ENCODE peak calls at places on chromosomes 3 and 15, in eight cellular contexts. P is thoracic aorta, K is upper lobe of right lung, Y is omental fat pad, I is activated B cell treated with CpG ODN at 0.5 μM for 24 hours, Z is AG04450, L is glutamatergic neuron, D is right atrium auricular region. M is an unnamed sample.

GRCh38 chr3:8278448-8278847 is 223.2 kb upstream of the LMCD1 start:
- DNase-seq in P (no peak), K (no peak), Y (no peak), I (no peak), Z (no peak), L (no peak), D (no peak), M (no peak)

GRCh38 chr3:119831941-119832371 is 50.1 kb downstream of the NR1I2 start:
- DNase-seq in P (no peak), K (no peak), Y (no peak), I (no peak), Z (peak), L (no peak), D (no peak), M (no peak)

GRCh38 chr3:160793853-160794252 is 37.8 kb downstream of the PPM1L start:
- DNase-seq in P (no peak), K (no peak), Y (no peak), I (no peak), Z (no peak), L (no peak), D (no peak), M (no peak)

GRCh38 chr3:46466871-46467403 is 2.2 kb upstream of the LTF start:
- DNase-seq in P (no peak), K (no peak), Y (no peak), I (no peak), Z (no peak), L (no peak), D (peak), M (no peak)

GRCh38 chr15:90414408-90415028 is 26.5 kb downstream of the IQGAP1 start:
- DNase-seq in P (no peak), K (no peak), Y (no peak), I (no peak), Z (no peak), L (no peak), D (no peak), M (no peak)

GRCh38 chr3:155233213-155233612 is 60.3 kb downstream of the STRIT1 start:
- DNase-seq in P (peak), K (no peak), Y (no peak), I (no peak), Z (no peak), L (no peak), D (peak), M (no peak)

GRCh38 chr15:39767921-39768320 is 14.7 kb downstream of the FSIP1 start:
- DNase-seq in P (no peak), K (no peak), Y (no peak), I (no peak), Z (no peak), L (no peak), D (no peak), M (no peak)

GRCh38 chr3:42129014-42129953 is 38.1 kb downstream of the TRAK1 start:
- DNase-seq in P (no peak), K (no peak), Y (no peak), I (no peak), Z (no peak), L (no peak), D (no peak), M (no peak)

GRCh38 chr3:78580691-78581090 is 1187.1 kb downstream of the ROBO1 start:
- DNase-seq in P (no peak), K (no peak), Y (no peak), I (no peak), Z (no peak), L (no peak), D (no peak), M (no peak)

GRCh38 chr3:10248984-10249748 is 907 bp downstream of the TATDN2 start:
- DNase-seq in P (no peak), K (peak), Y (no peak), I (peak), Z (no peak), L (peak), D (no peak), M (peak)

GRCh38 chr3:44509393-44509921 is 32.0 kb upstream of the ZNF445 start:
- DNase-seq in P (no peak), K (no peak), Y (no peak), I (no peak), Z (no peak), L (no peak), D (no peak), M (no peak)

GRCh38 chr3:51401639-51402166 is 10.6 kb downstream of the RBM15B start:
- DNase-seq in P (no peak), K (no peak), Y (no peak), I (no peak), Z (no peak), L (no peak), D (no peak), M (no peak)

GRCh38 chr15:35289029-35289617 is 204.0 kb upstream of the NANOGP8 start:
- DNase-seq in P (no peak), K (no peak), Y (no peak), I (no peak), Z (peak), L (no peak), D (no peak), M (no peak)

GRCh38 chr15:24760066-24760465 is 84.5 kb downstream of the NPAP1 start:
- DNase-seq in P (no peak), K (no peak), Y (no peak), I (no peak), Z (no peak), L (no peak), D (no peak), M (no peak)

GRCh38 chr3:184353546-184353941 is 7.9 kb downstream of the CLCN2 start:
- DNase-seq in P (no peak), K (no peak), Y (no peak), I (no peak), Z (no peak), L (no peak), D (no peak), M (no peak)

GRCh38 chr3:184355261-184356012 is 6.0 kb downstream of the CLCN2 start:
- DNase-seq in P (no peak), K (no peak), Y (no peak), I (no peak), Z (no peak), L (no peak), D (no peak), M (no peak)

GRCh38 chr3:184352897-184353545 is 8.4 kb downstream of the CLCN2 start:
- DNase-seq in P (no peak), K (no peak), Y (no peak), I (no peak), Z (no peak), L (no peak), D (no peak), M (no peak)

GRCh38 chr3:184354740-184355139 is 6.7 kb downstream of the CLCN2 start:
- DNase-seq in P (no peak), K (no peak), Y (no peak), I (no peak), Z (no peak), L (no peak), D (no peak), M (no peak)

DNA sequence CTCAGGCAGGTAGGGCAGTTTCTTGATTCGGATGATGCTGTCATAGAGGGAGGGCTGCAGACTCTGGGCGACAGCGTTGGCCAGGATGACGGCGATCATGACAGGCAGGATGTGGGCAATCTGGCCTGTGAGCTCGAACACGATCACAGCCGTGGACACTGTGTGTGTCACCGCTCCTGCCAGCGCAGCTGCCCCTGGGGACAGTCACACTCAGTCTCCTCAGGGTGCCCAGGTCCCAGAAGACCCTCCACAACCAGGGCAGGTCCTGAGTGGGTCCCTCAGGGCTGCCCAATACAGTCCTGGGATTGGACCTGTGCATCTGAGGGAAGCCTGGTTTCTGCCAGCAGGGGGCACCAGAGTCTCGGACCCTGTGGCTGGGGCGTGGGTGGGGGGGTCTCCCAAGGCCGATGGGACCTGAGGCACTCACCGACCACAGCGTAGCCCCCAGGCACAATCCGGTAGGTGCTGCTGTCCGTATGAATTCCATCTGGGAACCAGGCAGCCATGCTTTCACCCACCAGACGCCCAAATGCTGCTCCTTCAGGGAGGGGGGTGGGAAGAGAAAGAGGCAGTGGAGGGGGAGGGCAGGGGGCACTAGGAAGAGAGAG is 7.2 kb downstream of the CLCN2 start:
- DNase-seq in P (no peak), K (peak), Y (no peak), I (peak), Z (no peak), L (peak), D (no peak), M (no peak)
- TF ChIP-seq CTCF in P (peak), K (peak), Y (no peak), I (no peak), Z (peak), L (peak), D (peak), M (peak)

GRCh38 chr3:172770382-172770781 is 19.9 kb downstream of the ECT2 start:
- DNase-seq in P (no peak), K (no peak), Y (no peak), I (no peak), Z (no peak), L (no peak), D (no peak), M (no peak)
- TF ChIP-seq CTCF in P (no peak), K (no peak), Y (no peak), I (no peak), Z (no peak), L (no peak), D (no peak), M (no peak)

DNA sequence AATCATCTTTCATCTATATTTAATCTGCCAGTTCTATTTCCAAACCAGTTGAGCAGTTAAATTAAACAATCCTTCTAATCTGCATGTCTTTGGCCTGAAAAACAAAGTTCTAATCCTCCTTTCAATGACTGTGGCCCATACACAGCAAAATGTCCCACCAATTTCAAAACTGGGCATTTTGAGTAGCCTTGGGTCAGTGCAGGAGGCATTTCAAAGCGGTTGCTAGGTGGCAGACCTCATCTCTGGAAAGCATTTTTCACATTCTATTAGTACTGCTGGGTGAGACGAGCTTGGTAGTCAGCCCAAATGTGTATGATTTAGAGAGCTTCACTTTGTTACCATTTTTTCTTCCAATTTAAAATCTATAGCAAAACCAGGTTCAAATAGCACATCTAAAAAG is 9.0 kb upstream of the ARHGEF26 start:
- DNase-seq in P (no peak), K (no peak), Y (no peak), I (no peak), Z (no peak), L (no peak), D (no peak), M (no peak)
- TF ChIP-seq CTCF in P (no peak), K (no peak), Y (no peak), I (no peak), Z (no peak), L (no peak), D (no peak), M (no peak)

DNA sequence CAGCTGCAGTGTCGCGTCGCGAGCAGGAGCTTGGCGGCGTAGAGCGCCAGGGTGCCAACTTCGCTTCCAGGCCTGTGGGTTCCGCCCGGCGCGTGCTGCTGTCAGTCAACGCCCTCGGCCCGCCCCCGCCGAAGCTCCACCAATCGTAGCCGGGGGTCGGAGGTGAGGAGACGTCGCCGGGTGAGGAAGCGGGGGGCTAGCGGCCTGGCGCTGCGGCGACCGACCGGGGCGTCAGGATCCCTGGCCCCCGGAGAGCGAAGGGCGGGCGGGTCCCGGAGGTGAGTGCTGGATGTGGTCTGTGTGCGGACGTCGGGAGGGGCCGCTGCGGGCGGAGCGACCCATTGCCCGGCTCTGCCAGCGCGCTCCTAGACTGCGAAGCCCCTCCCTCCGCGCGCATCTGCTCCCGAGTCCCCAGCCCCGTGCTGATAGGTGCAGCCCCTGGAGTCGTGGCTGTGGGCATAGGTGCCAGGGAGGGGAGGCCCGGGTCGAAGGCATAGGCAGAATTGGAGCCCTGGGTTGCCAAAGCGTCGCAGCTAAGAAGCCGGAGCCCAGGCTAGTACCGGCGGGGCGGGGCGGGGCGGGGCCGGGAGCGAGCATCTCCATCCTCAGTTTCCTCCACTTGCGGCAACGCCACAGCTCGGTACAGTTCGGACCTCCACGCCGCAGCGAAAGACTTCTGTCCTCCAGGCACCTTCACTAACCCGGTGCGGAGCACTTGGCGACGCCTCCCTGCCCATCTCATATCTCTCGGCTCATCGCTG is at the start of gene NXPE3:
- DNase-seq in P (peak), K (peak), Y (peak), I (peak), Z (peak), L (peak), D (peak), M (peak)
- TF ChIP-seq CTCF in P (no peak), K (no peak), Y (no peak), I (no peak), Z (no peak), L (no peak), D (no peak), M (no peak)

GRCh38 chr3:82329300-82329699 is 567.9 kb upstream of the GBE1 start:
- DNase-seq in P (no peak), K (no peak), Y (no peak), I (no peak), Z (no peak), L (no peak), D (no peak), M (no peak)
- TF ChIP-seq CTCF in P (no peak), K (peak), Y (no peak), I (no peak), Z (no peak), L (peak), D (peak), M (peak)

DNA sequence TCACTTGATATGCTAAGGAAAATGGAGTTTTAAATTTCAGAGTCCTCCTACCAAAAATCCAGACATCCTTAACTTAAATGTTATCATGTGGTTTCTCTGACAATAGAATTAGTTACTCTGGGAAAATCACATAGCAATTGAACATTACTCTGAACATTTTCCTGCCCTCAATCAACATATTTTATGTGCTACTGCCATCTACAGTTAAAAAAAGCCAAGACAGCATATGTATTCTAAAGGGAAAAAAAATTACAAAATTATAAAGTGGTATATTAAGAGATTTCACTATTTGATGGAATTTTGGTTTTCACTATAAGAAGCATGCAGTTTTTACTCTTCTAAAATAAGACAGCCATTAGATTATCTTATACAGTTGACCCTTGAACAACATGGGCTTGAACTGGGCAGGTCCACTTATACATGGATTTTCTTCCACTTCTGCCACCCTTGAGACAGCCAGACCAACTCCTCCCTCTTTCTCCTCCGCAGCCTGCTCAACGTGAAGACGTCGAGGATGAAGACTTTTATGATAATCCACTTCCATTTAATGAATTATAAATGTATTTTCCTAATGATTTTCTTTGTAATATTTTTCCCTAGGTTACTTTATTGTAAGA is 122.3 kb downstream of the ATP1B3 start:
- DNase-seq in P (no peak), K (no peak), Y (no peak), I (no peak), Z (no peak), L (no peak), D (no peak), M (no peak)
- TF ChIP-seq CTCF in P (peak), K (peak), Y (no peak), I (no peak), Z (peak), L (no peak), D (peak), M (no peak)

GRCh38 chr3:127867986-127868385 is 45.7 kb upstream of the MGLL start:
- DNase-seq in P (no peak), K (no peak), Y (no peak), I (no peak), Z (no peak), L (no peak), D (no peak), M (no peak)

GRCh38 chr3:127867412-127867811 is 45.1 kb upstream of the MGLL start:
- DNase-seq in P (no peak), K (no peak), Y (no peak), I (no peak), Z (no peak), L (no peak), D (no peak), M (no peak)

GRCh38 chr3:127860223-127860622 is 37.9 kb upstream of the MGLL start:
- DNase-seq in P (no peak), K (no peak), Y (no peak), I (no peak), Z (no peak), L (no peak), D (no peak), M (no peak)

DNA sequence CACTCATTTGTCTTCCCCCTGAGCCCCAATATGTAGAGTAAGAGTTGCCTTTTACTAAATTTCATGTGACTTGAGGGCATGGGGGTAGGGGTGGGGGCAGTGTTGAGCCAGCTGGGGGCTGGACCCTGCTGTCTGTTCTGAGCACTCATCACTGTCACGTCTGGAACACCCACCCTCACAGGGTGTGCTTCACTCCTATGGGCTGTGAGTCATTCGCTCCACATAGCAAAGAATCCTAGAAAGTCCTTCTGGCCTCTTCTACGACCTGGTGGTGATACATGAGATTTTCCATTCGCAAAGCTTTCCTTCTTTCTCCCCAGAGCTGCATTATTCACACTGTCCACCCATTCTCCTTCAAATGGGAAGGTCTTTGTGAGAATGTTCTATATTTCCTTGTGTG is 43.6 kb upstream of the MGLL start:
- DNase-seq in P (no peak), K (no peak), Y (no peak), I (no peak), Z (no peak), L (no peak), D (no peak), M (no peak)
- TF ChIP-seq CTCF in P (no peak), K (no peak), Y (no peak), I (no peak), Z (peak), L (no peak), D (no peak), M (no peak)

DNA sequence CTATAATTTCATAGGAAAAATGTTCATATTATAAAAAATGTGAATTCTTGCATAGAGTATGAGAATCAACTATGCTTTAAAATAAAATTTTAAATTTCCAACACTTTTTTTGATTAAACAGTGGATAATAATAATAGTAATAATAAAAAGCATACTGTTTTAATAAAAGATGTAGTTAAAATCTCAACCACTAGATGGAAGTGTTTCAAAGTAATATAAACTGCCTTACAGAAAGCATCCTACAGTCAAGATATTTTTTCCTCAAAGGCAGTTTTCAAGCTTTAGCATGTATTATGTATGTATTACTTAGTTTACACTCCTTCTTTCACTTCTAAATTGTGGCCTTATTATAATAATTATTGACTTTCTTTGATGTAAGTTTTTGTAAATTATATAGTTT is 217.5 kb downstream of the CHL1 start:
- DNase-seq in P (no peak), K (no peak), Y (no peak), I (no peak), Z (no peak), L (no peak), D (no peak), M (no peak)
- TF ChIP-seq CTCF in P (peak), K (peak), Y (no peak), I (no peak), Z (peak), L (peak), D (peak), M (peak)

GRCh38 chr3:154040283-154040682 is 80.9 kb upstream of the ARHGEF26 start:
- DNase-seq in P (no peak), K (no peak), Y (no peak), I (no peak), Z (no peak), L (no peak), D (no peak), M (no peak)
- TF ChIP-seq CTCF in P (no peak), K (peak), Y (no peak), I (no peak), Z (peak), L (peak), D (peak), M (peak)